ENCODE peak calls at places on chromosomes 7 and 10, in four cellular contexts. One of them, this sample, is unnamed.

GRCh38 chr10:29980084-29980483 is 79.3 kb downstream of the JCAD start:
- DNase-seq in hypothalamus: no peak
- DNase-seq in islet precursor cell: no peak
- DNase-seq in hepatic stellate cell: no peak
- DNase-seq in this sample: no peak

GRCh38 chr10:32065871-32066270 is 9.6 kb upstream of the KIF5B start:
- DNase-seq in hypothalamus: no peak
- DNase-seq in hepatic stellate cell: peak; percentile 28
- DNase-seq in islet precursor cell: no peak
- DNase-seq in this sample: no peak

GRCh38 chr7:139641337-139641992 is 118.0 kb downstream of the CLEC2L start:
- DNase-seq in hepatic stellate cell: no peak
- DNase-seq in islet precursor cell: no peak
- DNase-seq in hypothalamus: no peak
- DNase-seq in this sample: no peak

GRCh38 chr10:118101501-118101900 is 54.8 kb upstream of the RAB11FIP2 start:
- DNase-seq in hepatic stellate cell: no peak
- DNase-seq in islet precursor cell: no peak
- DNase-seq in hypothalamus: no peak
- DNase-seq in this sample: no peak

GRCh38 chr10:124728071-124728829 is 15.9 kb downstream of the FAM53B start:
- DNase-seq in hypothalamus: no peak
- DNase-seq in islet precursor cell: peak; percentile 73
- DNase-seq in hepatic stellate cell: no peak
- DNase-seq in this sample: no peak

GRCh38 chr10:126380352-126381076 is 7.8 kb downstream of the ADAM12 start:
- DNase-seq in islet precursor cell: no peak
- DNase-seq in hypothalamus: no peak
- DNase-seq in hepatic stellate cell: no peak
- DNase-seq in this sample: no peak

GRCh38 chr10:132041340-132041739 is 24.4 kb upstream of the JAKMIP3 start:
- DNase-seq in hypothalamus: no peak
- DNase-seq in islet precursor cell: no peak
- DNase-seq in hepatic stellate cell: no peak
- DNase-seq in this sample: no peak

GRCh38 chr7:46854958-46855473 is 726.9 kb downstream of the TNS3 start:
- DNase-seq in islet precursor cell: no peak
- DNase-seq in hepatic stellate cell: peak; percentile 18
- DNase-seq in hypothalamus: no peak
- DNase-seq in this sample: no peak

GRCh38 chr10:132506711-132507466 is 30.7 kb upstream of the INPP5A start:
- DNase-seq in islet precursor cell: peak; percentile 26
- DNase-seq in hepatic stellate cell: no peak
- DNase-seq in hypothalamus: no peak
- DNase-seq in this sample: no peak

This sample was measured in H54.